ENCODE peak calls at places on chromosomes 6 and 20, in five cellular contexts. C is ovary, E is heart left ventricle, B is IMR-90, Q is stomach. D is an unnamed sample. For H3K4me1, the result is how much of the 10 kb centered on the place peaks cover.

GRCh38 chr6:5996701-5997419 is 9.9 kb downstream of the NRN1 start:
- DNase-seq in B (peak), E (no peak), Q (no peak), C (no peak), D (no peak)

GRCh38 chr20:34624628-34625027 is 52.3 kb downstream of the PIGU start:
- DNase-seq in E (no peak), Q (no peak), B (no peak), C (no peak), D (no peak)

GRCh38 chr6:98463038-98463437 is 371.3 kb upstream of the POU3F2 start:
- DNase-seq in C (no peak), Q (no peak), E (no peak), B (no peak), D (no peak)

GRCh38 chr20:32920066-32920465 is 61.3 kb downstream of the EFCAB8 start:
- DNase-seq in E (no peak), C (no peak), Q (peak), B (no peak), D (no peak)

GRCh38 chr20:58511861-58512260 is 3.3 kb downstream of the APCDD1L start:
- DNase-seq in C (no peak), Q (no peak), B (no peak), E (no peak), D (no peak)

GRCh38 chr6:71197770-71198169 is 90.8 kb upstream of the OGFRL1 start:
- DNase-seq in B (peak), Q (no peak), C (no peak), E (no peak), D (no peak)

GRCh38 chr6:157405986-157406385 is 25.0 kb downstream of the ZDHHC14 start:
- DNase-seq in C (no peak), B (peak), Q (no peak), E (no peak), D (peak)

GRCh38 chr20:4802023-4802422 is 80.3 kb downstream of the PRND start:
- DNase-seq in B (no peak), E (no peak), C (no peak), Q (no peak), D (no peak)

GRCh38 chr20:31894980-31895675 is 24.7 kb downstream of the TTLL9 start:
- DNase-seq in Q (peak), E (peak), C (peak), B (peak), D (peak)

GRCh38 chr6:144265390-144265789 is 19.7 kb upstream of the UTRN start:
- DNase-seq in Q (no peak), B (peak), E (no peak), C (no peak), D (no peak)
- H3K4me3 ChIP-seq in Q (no peak), B (no peak), E (no peak), C (no peak), D (no peak)

DNA sequence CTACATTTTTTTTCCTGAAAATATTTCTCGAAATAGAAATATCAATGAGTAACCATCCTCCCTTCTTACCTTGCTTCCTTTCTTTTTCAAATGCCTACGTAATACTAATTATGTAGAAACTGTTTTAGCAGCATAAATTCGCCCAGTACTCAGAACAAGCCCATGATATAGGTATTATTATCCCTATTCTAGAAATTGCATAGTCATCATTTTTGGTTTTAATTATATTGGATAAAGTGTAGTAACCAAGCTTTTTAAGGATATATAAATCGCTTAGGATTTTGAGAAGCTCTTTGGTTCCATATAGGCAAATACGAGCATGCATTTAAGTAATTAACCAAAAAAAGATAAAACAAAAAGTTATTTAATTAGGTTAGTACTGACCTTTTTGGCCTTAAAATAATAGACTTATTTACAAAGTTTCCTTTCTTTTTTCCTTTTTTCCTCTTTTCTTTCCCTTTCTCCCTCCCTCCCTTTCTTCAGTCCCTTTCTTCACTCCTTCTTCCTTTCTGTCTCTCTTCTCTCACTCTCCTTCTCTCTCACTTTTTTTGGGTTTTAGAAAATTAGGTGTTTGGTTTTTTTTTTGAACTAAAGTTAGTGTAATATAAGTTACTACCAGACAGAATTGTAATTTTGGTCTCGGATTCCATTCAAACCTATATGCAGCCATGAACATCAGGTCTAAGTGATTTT is 457.7 kb downstream of the RFPL4B start:
- DNase-seq in Q (no peak), C (no peak), E (no peak), B (no peak), D (no peak)
- H3K4me1 ChIP-seq in Q (under half), C (under half), E (under half), B (under half), D (under half)

DNA sequence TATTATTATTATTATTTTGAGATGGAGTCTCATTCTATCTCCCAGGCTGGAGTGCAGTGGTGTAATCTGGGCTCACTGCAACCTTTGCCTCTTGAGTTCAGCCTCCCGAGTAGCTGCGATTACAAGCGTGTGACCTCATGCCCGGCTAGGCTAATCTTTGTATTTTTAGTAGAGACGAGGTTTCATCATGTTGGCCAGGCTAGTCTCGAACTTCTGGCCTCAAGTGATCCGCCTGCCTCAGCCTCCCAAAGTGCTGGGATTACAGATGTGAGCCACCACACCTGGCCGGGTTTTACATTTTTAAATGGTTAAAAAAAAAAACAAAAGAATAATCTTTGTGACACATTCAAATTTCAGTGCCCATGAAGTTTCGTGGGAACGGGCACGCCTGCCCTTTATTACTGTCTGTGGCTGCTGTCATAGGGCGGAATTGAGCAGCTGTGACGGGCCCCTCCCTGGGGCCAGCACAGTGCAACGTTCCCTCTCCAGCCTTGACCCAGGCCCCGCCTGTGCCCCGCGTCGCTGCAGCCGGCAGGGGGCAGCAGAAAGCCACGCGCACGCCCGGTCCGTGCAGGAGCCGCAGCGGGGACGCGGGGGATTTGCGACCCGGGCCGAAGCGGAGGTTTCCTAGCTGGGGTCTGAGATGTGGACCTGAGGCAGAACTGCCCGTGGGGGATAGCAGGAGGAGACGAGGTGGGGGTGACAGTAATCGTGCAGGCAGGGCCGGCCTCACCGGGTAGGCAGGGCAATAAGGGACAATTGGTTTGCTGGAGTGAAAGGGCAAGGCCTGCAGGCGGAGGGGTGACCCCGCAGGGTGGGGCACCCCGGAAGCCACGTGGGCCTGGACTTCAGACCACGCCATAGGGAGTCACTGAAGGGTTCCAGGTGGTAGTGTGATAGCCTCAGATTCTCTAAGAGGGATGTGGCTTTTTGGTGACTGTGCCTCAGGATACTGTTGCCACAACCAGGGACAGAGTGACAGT is 54.3 kb downstream of the SYTL3 start:
- DNase-seq in Q (peak), E (peak), C (peak), B (peak), D (peak)
- TF ChIP-seq POLR2A in Q (no peak), E (no peak), C (no peak), B (no peak), D (no peak)

DNA sequence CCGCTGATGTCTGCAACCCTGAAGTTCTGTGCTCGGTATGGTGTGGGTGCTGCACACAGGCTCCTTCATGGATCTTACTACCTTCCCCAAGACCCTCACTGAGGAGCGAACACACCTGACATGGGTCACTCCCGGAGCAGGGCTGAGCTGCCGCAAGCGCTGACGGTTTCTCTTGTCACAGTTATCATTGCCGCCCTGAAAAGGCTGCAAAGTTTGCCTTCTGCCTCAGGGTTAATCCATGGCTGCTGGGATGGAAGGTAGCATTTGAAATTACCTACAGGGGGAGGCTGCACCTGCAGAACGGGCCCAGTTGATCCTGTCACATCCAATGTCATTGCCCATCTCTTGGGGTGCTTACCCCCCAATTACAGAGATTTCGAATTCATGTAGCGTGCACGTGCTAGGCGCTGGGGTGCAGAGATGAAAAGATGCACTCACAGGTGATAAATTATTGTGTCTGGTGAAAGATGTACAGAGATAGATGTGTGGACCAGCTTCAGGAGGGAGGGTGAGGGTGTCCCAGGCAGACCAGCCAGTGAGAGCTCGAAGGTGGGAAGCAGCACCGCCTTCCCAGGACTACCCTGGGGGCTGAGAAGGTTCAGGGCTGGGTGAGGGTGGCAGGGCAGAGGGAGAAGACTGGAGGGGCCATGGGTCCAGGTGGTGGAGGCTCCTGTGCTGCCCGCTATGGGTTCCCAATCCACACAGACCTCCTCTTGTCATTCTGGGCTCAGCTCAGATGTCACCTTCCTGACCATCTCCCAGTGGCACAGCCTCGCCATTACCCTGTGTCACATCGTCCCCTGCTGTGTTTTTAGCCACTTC is 120.1 kb downstream of the SYCP2 start:
- DNase-seq in Q (peak), C (no peak), B (no peak), E (peak), D (peak)
- H3K4me3 ChIP-seq in Q (no peak), C (no peak), B (no peak), E (no peak), D (no peak)

DNA sequence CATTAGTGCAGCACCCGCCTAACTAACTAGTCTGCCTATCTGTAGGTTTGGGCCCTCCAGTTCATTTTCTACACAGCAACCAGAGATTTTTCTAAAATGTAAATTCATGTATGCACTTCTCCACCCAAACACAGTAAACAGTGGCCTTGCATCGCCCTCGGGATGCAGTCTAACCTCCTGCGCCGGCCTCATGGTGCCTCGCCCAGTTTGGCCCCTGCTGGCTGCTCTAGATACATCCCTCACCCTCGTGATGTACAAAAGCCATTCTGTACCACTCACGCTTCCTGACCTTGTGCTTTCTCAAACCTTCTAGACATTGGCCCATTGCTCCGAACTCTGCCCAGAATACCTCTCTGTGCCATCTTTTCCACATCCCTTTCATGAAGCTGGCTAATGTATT is 53.8 kb upstream of the VSTM2L start:
- DNase-seq in C (no peak), Q (no peak), E (no peak), B (no peak), D (no peak)
- H3K4me1 ChIP-seq in C (under half), Q (under half), E (under half), B (under half), D (under half)

GRCh38 chr6:62217866-62218265 is 68.2 kb downstream of the KHDRBS2 start:
- DNase-seq in C (no peak), B (no peak), Q (no peak), E (no peak), D (no peak)
- TF ChIP-seq POLR2A in C (no peak), B (no peak), Q (no peak), E (no peak), D (no peak)

GRCh38 chr6:36340341-36340670 is 3.6 kb upstream of the BNIP5 start:
- DNase-seq in Q (no peak), B (no peak), E (no peak), C (no peak), D (no peak)
- H3K4me3 ChIP-seq in Q (no peak), B (no peak), E (no peak), C (no peak), D (no peak)